ENCODE peak calls at places on chromosomes 13 and 19, in six cellular contexts. X is tibial artery, Q is neuronal stem cell, V is NCI-H2029 treated with DMSO at 0.1 percent for 48 hours, U is NCI-H748 treated with DMSO at 0.1 percent for 48 hours, G is H7. J is an unnamed sample.

GRCh38 chr19:55273978-55274707 is 5.8 kb downstream of the HSPBP1 start:
- DNase-seq in X (no peak), Q (no peak), U (no peak), V (peak; percentile 54), G (no peak), J (no peak)

GRCh38 chr19:3983936-3984583 is 1.2 kb downstream of the EEF2 start:
- DNase-seq in Q (no peak), G (peak; percentile 60), X (peak; percentile 69), U (no peak), V (no peak), J (no peak)

GRCh38 chr19:4647676-4648644 is 8.6 kb downstream of the TNFAIP8L1 start:
- DNase-seq in V (no peak), G (peak; percentile 85), X (no peak), U (no peak), Q (no peak), J (no peak)

GRCh38 chr19:15379996-15380647 is 535 bp upstream of the AKAP8 start:
- DNase-seq in G (no peak), X (no peak), V (no peak), Q (no peak), U (no peak), J (peak; percentile 39)

GRCh38 chr13:76992548-76993001 is 694 bp downstream of the CLN5 start:
- DNase-seq in U (peak; percentile 51), Q (peak; percentile 5), X (no peak), V (no peak), G (peak; percentile 25), J (no peak)

GRCh38 chr19:5838437-5839311 is 828 bp downstream of the FUT6 start:
- DNase-seq in G (peak; percentile 26), V (no peak), Q (no peak), U (no peak), X (no peak), J (no peak)

GRCh38 chr13:107348931-107349330 is 781.0 kb upstream of the ARGLU1 start:
- DNase-seq in V (no peak), U (no peak), G (no peak), Q (no peak), X (no peak), J (no peak)

GRCh38 chr13:19890030-19890429 is 26.6 kb upstream of the ZMYM5 start:
- DNase-seq in X (no peak), G (no peak), V (no peak), U (no peak), Q (no peak), J (no peak)

GRCh38 chr13:34640179-34640929 is 301.7 kb upstream of the NBEA start:
- DNase-seq in U (no peak), V (no peak), X (no peak), G (no peak), Q (no peak), J (no peak)

GRCh38 chr19:2119916-2120785 is 23.4 kb downstream of the IZUMO4 start:
- DNase-seq in G (no peak), U (no peak), Q (no peak), X (no peak), V (no peak), J (no peak)

GRCh38 chr19:11767633-11768133 is 883 bp downstream of the ZNF441 start:
- DNase-seq in U (no peak), V (no peak), Q (no peak), G (peak; percentile 47), X (peak; percentile 66), J (peak; percentile 2)

GRCh38 chr19:9289231-9289884 is 20.3 kb downstream of the ZNF699 start:
- DNase-seq in G (no peak), V (no peak), U (no peak), Q (no peak), X (no peak), J (no peak)

GRCh38 chr13:40981949-40982348 is 37.2 kb downstream of the ELF1 start:
- DNase-seq in U (no peak), V (no peak), G (no peak), Q (no peak), X (no peak), J (no peak)

GRCh38 chr19:19956431-19957075 is 55.8 kb downstream of the ZNF93 start:
- DNase-seq in G (peak; percentile 73), X (no peak), U (no peak), Q (peak; percentile 56), V (no peak), J (no peak)

GRCh38 chr13:36357692-36358091 is 11.5 kb upstream of the SPART start:
- DNase-seq in U (no peak), Q (no peak), X (peak; percentile 75), G (no peak), V (no peak), J (no peak)

GRCh38 chr13:77325371-77325941 is 1.4 kb downstream of the MYCBP2 start:
- DNase-seq in V (no peak), Q (no peak), X (no peak), U (no peak), G (no peak), J (no peak)

GRCh38 chr13:108917581-108917980 is 288.2 kb downstream of the MYO16 start:
- DNase-seq in U (no peak), X (no peak), G (no peak), Q (no peak), V (no peak), J (no peak)

GRCh38 chr19:23415561-23416191 is 20.4 kb upstream of the ZNF91 start:
- DNase-seq in U (peak; percentile 52), Q (peak; percentile 84), V (no peak), X (no peak), G (peak; percentile 85), J (no peak)

GRCh38 chr13:63420685-63421084 is 2005.0 kb upstream of the PCDH20 start:
- DNase-seq in G (no peak), Q (no peak), X (no peak), V (no peak), U (no peak), J (no peak)

GRCh38 chr13:67204731-67205130 is 25.4 kb downstream of the PCDH9 start:
- DNase-seq in G (no peak), X (no peak), Q (no peak), U (peak; percentile 65), V (no peak), J (no peak)

GRCh38 chr19:1651548-1652394 is 644 bp downstream of the TCF3 start:
- DNase-seq in Q (peak; percentile 42), U (no peak), V (no peak), X (no peak), G (peak; percentile 87), J (no peak)

GRCh38 chr13:42970824-42971669 is 21.0 kb downstream of the EPSTI1 start:
- DNase-seq in X (no peak), U (peak; percentile 12), G (peak; percentile 74), V (no peak), Q (peak; percentile 47), J (no peak)

GRCh38 chr13:47621931-47622330 is 379.1 kb downstream of the SUCLA2 start:
- DNase-seq in V (no peak), G (no peak), Q (no peak), X (no peak), U (no peak), J (no peak)

GRCh38 chr13:89968468-89968867 is 1379.0 kb upstream of the MIR17HG start:
- DNase-seq in V (no peak), U (no peak), X (no peak), G (no peak), Q (no peak), J (no peak)

GRCh38 chr13:114067381-114067885 is 65.0 kb downstream of the RASA3 start:
- DNase-seq in G (no peak), U (no peak), V (no peak), Q (no peak), X (no peak), J (no peak)

GRCh38 chr19:38527466-38528136 is 90.2 kb downstream of the MAP4K1 start:
- DNase-seq in G (peak; percentile 91), Q (no peak), V (no peak), X (no peak), U (no peak), J (no peak)

GRCh38 chr19:3268326-3268725 is 43.9 kb downstream of the CELF5 start:
- DNase-seq in G (no peak), V (no peak), X (no peak), Q (no peak), U (no peak), J (no peak)

GRCh38 chr13:54433511-54434206 is 1405.0 kb downstream of the OLFM4 start:
- DNase-seq in G (no peak), Q (no peak), X (no peak), V (peak; percentile 0), U (peak; percentile 92), J (no peak)

GRCh38 chr13:40539954-40540706 is 126.3 kb downstream of the FOXO1 start:
- DNase-seq in G (peak; percentile 67), U (no peak), V (no peak), Q (peak; percentile 29), X (no peak), J (no peak)

GRCh38 chr13:85728831-85729230 is 70.4 kb downstream of the SLITRK6 start:
- DNase-seq in X (no peak), V (no peak), Q (no peak), U (no peak), G (no peak), J (no peak)

GRCh38 chr13:28819046-28819747 is 942 bp upstream of the MTUS2 start:
- DNase-seq in V (no peak), X (no peak), U (no peak), Q (peak; percentile 31), G (peak; percentile 19), J (no peak)

GRCh38 chr13:110376120-110376519 is 69.0 kb downstream of the COL4A2 start:
- DNase-seq in X (no peak), U (no peak), G (no peak), Q (no peak), V (no peak), J (no peak)

GRCh38 chr19:32675720-32676185 is at the start of gene RGS9BP:
- DNase-seq in V (peak; percentile 10), X (peak; percentile 90), U (peak; percentile 24), G (peak; percentile 83), Q (peak; percentile 46), J (peak; percentile 71)